ENCODE peak calls at places on chromosomes 5 and 9, in four cellular contexts. I is T-helper 1 cell, Z is Daoy, S is caudate nucleus. P is an unnamed sample.

GRCh38 chr5:91219141-91219802 is 163.8 kb downstream of the ARRDC3 start:
- DNase-seq in I (no peak), Z (peak), S (no peak), P (peak)

GRCh38 chr5:169610606-169611005 is 26.5 kb upstream of the DOCK2 start:
- DNase-seq in S (no peak), I (no peak), Z (no peak), P (no peak)

GRCh38 chr9:109771084-109771483 is 8.9 kb upstream of the PALM2AKAP2 start:
- DNase-seq in Z (peak), I (no peak), S (no peak), P (peak)

GRCh38 chr9:12719431-12719830 is 26.2 kb downstream of the TYRP1 start:
- DNase-seq in S (no peak), Z (no peak), I (no peak), P (no peak)

GRCh38 chr5:123882946-123883345 is 371.0 kb downstream of the CSNK1G3 start:
- DNase-seq in I (no peak), Z (peak), S (no peak), P (no peak)

GRCh38 chr9:71685988-71686387 is 82.3 kb downstream of the CEMIP2 start:
- DNase-seq in I (no peak), S (no peak), Z (no peak), P (no peak)

GRCh38 chr9:130184983-130185382 is 12.8 kb downstream of the NCS1 start:
- DNase-seq in I (no peak), Z (no peak), S (no peak), P (no peak)

GRCh38 chr5:151751593-151751992 is 6.8 kb downstream of the ATOX1 start:
- DNase-seq in S (no peak), I (no peak), Z (no peak), P (no peak)

GRCh38 chr9:101510344-101510940 is 23.2 kb upstream of the RNF20 start:
- DNase-seq in Z (no peak), I (no peak), S (no peak), P (no peak)

GRCh38 chr9:121751686-121752445 is 100.4 kb downstream of the DAB2IP start:
- DNase-seq in I (no peak), Z (no peak), S (no peak), P (no peak)

GRCh38 chr5:111043712-111044506 is 27.6 kb upstream of the TSLP start:
- DNase-seq in Z (peak), I (no peak), S (no peak), P (peak)

GRCh38 chr9:117044241-117044640 is 357.1 kb downstream of the TRIM32 start:
- DNase-seq in I (no peak), S (no peak), Z (no peak), P (no peak)

GRCh38 chr9:88460583-88461332 is 72.5 kb downstream of the SPIN1 start:
- DNase-seq in I (no peak), Z (peak), S (no peak), P (no peak)

GRCh38 chr5:14451866-14452265 is 129.7 kb upstream of the OTULINL start:
- DNase-seq in S (no peak), Z (no peak), I (no peak), P (no peak)

GRCh38 chr9:130462685-130463084 is 17.9 kb downstream of the ASS1 start:
- DNase-seq in I (no peak), Z (no peak), S (no peak), P (no peak)

GRCh38 chr5:88923623-88924619 is 40.9 kb upstream of the MEF2C start:
- DNase-seq in Z (no peak), I (no peak), S (no peak), P (no peak)

GRCh38 chr5:154373729-154374179 is 72.0 kb upstream of the SAP30L start:
- DNase-seq in I (no peak), S (no peak), Z (no peak), P (no peak)

GRCh38 chr5:132019857-132020555 is 8.5 kb upstream of the ACSL6 start:
- DNase-seq in Z (peak), S (no peak), I (peak), P (no peak)

GRCh38 chr9:109463924-109464625 is 34.0 kb downstream of the PTPN3 start:
- DNase-seq in I (no peak), S (no peak), Z (no peak), P (no peak)

GRCh38 chr9:136013524-136014034 is 52.4 kb upstream of the UBAC1 start:
- DNase-seq in Z (no peak), I (no peak), S (no peak), P (no peak)

GRCh38 chr9:118059520-118060278 is 355.5 kb downstream of the TLR4 start:
- DNase-seq in Z (peak), I (no peak), S (no peak), P (peak)

GRCh38 chr9:24832307-24832706 is 286.6 kb upstream of the IZUMO3 start:
- DNase-seq in Z (no peak), S (no peak), I (no peak), P (no peak)

GRCh38 chr9:113895526-113895925 is 19.4 kb downstream of the ZNF618 start:
- DNase-seq in S (no peak), I (no peak), Z (no peak), P (no peak)

GRCh38 chr5:150656191-150657132 is 4.6 kb upstream of the MYOZ3 start:
- DNase-seq in Z (peak), I (peak), S (no peak), P (peak)

P was measured in MG63.